ENCODE peak calls at places on chromosomes 2 and 18, in five cellular contexts. R is MM.1S, E is IMR-90, W is fibroblast of lung, C is endothelial cell of umbilical vein. M is an unnamed sample.

GRCh38 chr2:233497692-233498091 is 68.9 kb downstream of the USP40 start:
- DNase-seq in E (no peak), R (no peak), C (no peak), W (no peak), M (no peak)

GRCh38 chr2:99956232-99957030 is 186.0 kb downstream of the AFF3 start:
- DNase-seq in E (no peak), C (no peak), W (no peak), R (no peak), M (no peak)

GRCh38 chr2:179263460-179264237 is 983 bp downstream of the SESTD1 start:
- DNase-seq in W (peak; percentile 57), E (peak; percentile 57), C (peak; percentile 65), R (peak; percentile 40), M (peak; percentile 49)

GRCh38 chr2:37679072-37679695 is 7.7 kb upstream of the CDC42EP3 start:
- DNase-seq in C (no peak), R (peak; percentile 75), W (no peak), E (no peak), M (no peak)

GRCh38 chr2:127874378-127875271 is 11.1 kb downstream of the AMMECR1L start:
- DNase-seq in C (no peak), R (no peak), W (no peak), E (no peak), M (no peak)

GRCh38 chr2:120398051-120398960 is 52.4 kb downstream of the INHBB start:
- DNase-seq in E (peak; percentile 58), C (no peak), R (no peak), W (peak; percentile 59), M (peak; percentile 98)

GRCh38 chr2:176553685-176554106 is 284.5 kb downstream of the MTX2 start:
- DNase-seq in E (peak; percentile 1), C (peak; percentile 89), W (peak; percentile 53), R (peak; percentile 65), M (peak; percentile 67)

GRCh38 chr2:192195548-192196418 is 1.1 kb upstream of the TMEFF2 start:
- DNase-seq in W (peak; percentile 25), C (peak; percentile 43), E (peak; percentile 15), R (no peak), M (no peak)

GRCh38 chr18:23244431-23244830 is 109.1 kb downstream of the CABLES1 start:
- DNase-seq in C (no peak), E (no peak), W (no peak), R (no peak), M (no peak)

GRCh38 chr18:79950440-79951341 is 762 bp downstream of the SLC66A2 start:
- DNase-seq in R (no peak), W (peak; percentile 27), E (peak; percentile 12), C (peak; percentile 21), M (peak; percentile 20)

GRCh38 chr18:23529597-23529996 is 26.3 kb downstream of the RMC1 start:
- DNase-seq in W (peak; percentile 69), E (peak; percentile 62), C (peak; percentile 28), R (no peak), M (peak; percentile 90)

GRCh38 chr2:188695953-188696352 is 278.2 kb upstream of the COL3A1 start:
- DNase-seq in W (peak; percentile 96), C (no peak), R (no peak), E (peak; percentile 82), M (no peak)

GRCh38 chr2:236531205-236531604 is 38.4 kb upstream of the ACKR3 start:
- DNase-seq in C (no peak), W (no peak), E (no peak), R (no peak), M (no peak)

GRCh38 chr2:229445501-229446294 is 174.6 kb upstream of the PID1 start:
- DNase-seq in C (no peak), R (no peak), E (peak; percentile 16), W (peak; percentile 76), M (no peak)

GRCh38 chr2:71889991-71890684 is 257.5 kb downstream of the CYP26B1 start:
- DNase-seq in R (no peak), C (no peak), E (peak; percentile 66), W (peak; percentile 88), M (no peak)

GRCh38 chr2:67726416-67726815 is 329.3 kb downstream of the ETAA1 start:
- DNase-seq in W (no peak), E (no peak), R (no peak), C (no peak), M (no peak)

GRCh38 chr2:9251154-9252001 is 44.8 kb downstream of the ASAP2 start:
- DNase-seq in C (peak; percentile 81), R (no peak), W (peak; percentile 84), E (peak; percentile 77), M (peak; percentile 81)

GRCh38 chr2:167292430-167293171 is 404.3 kb downstream of the XIRP2 start:
- DNase-seq in C (peak; percentile 87), W (peak; percentile 94), R (peak; percentile 94), E (peak; percentile 93), M (peak; percentile 56)

GRCh38 chr2:204272913-204273312 is 272.4 kb upstream of the PARD3B start:
- DNase-seq in R (no peak), W (no peak), C (no peak), E (no peak), M (no peak)

GRCh38 chr2:124815386-124815785 is 790.3 kb downstream of the CNTNAP5 start:
- DNase-seq in E (no peak), C (no peak), R (no peak), W (no peak), M (no peak)

GRCh38 chr18:22609642-22610041 is 191.9 kb upstream of the CTAGE1 start:
- DNase-seq in E (peak; percentile 16), R (no peak), W (peak; percentile 63), C (peak; percentile 82), M (no peak)

GRCh38 chr2:240226672-240227537 is 86.4 kb upstream of the OTOS start:
- DNase-seq in C (no peak), W (no peak), E (no peak), R (no peak), M (no peak)

GRCh38 chr2:195898505-195898904 is 170.1 kb downstream of the DNAH7 start:
- DNase-seq in R (no peak), E (peak; percentile 100), W (peak; percentile 100), C (peak; percentile 24), M (no peak)

GRCh38 chr2:129061079-129061785 is 742.6 kb upstream of the HS6ST1 start:
- DNase-seq in R (peak; percentile 17), C (no peak), E (peak; percentile 65), W (peak; percentile 90), M (no peak)

GRCh38 chr2:18639756-18640453 is 50.5 kb upstream of the NT5C1B start:
- DNase-seq in R (no peak), C (no peak), W (no peak), E (no peak), M (no peak)

GRCh38 chr2:171317492-171318125 is 116.2 kb downstream of the METTL8 start:
- DNase-seq in R (no peak), E (no peak), C (no peak), W (peak; percentile 34), M (no peak)

GRCh38 chr18:78242796-78243195 is 736.8 kb upstream of the SALL3 start:
- DNase-seq in R (no peak), E (no peak), W (no peak), C (no peak), M (no peak)

GRCh38 chr18:13676499-13676898 is 49.9 kb downstream of the FAM210A start:
- DNase-seq in R (no peak), C (no peak), E (no peak), W (no peak), M (no peak)

GRCh38 chr2:95530734-95531133 is 46.2 kb upstream of the TRIM43B start:
- DNase-seq in C (peak; percentile 3), W (peak; percentile 89), E (peak; percentile 88), R (no peak), M (no peak)

GRCh38 chr18:22060361-22060760 is 109.0 kb upstream of the GATA6 start:
- DNase-seq in C (no peak), R (no peak), W (no peak), E (no peak), M (no peak)

GRCh38 chr2:218405365-218406208 is 5.9 kb downstream of the CTDSP1 start:
- DNase-seq in E (no peak), R (no peak), W (no peak), C (no peak), M (no peak)

GRCh38 chr2:190805126-190805525 is 75.5 kb upstream of the GLS start:
- DNase-seq in R (no peak), E (no peak), W (no peak), C (no peak), M (no peak)
- H3K4me1 ChIP-seq in R (peaks cover 9% of the 10 kb centered on the region), E (peaks cover 2% of the 10 kb centered on the region), W (no peaks in the 10 kb centered on the region), C (peaks cover 2% of the 10 kb centered on the region), M (no peaks in the 10 kb centered on the region)

DNA sequence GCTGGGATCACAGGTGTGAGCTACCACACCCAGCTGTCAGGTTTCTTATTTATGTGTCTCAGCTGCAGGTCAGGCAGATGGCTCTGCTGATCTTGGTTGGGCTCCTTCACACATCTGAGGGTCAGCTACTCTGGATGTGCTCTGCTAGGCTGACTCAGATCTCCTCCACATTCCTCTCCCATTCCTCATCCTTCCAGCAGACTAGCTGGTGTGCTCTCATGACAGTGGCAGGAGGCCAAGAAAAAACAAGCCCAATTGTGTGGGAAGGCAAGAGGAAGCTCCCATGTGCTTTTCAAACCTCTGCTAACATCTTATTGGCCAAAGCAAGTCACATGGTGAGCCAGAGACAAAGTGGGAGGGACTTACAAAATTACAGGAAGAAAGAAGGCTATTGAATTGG is 11.7 kb upstream of the MSH6 start:
- DNase-seq in E (peak; percentile 97), W (peak; percentile 96), R (no peak), C (peak; percentile 81), M (peak; percentile 74)
- H2AFZ ChIP-seq in E (peak overlapping the region; percentile 75), W (peak overlapping the region; percentile 55), R (no peak overlapping the region), C (no peak overlapping the region), M (no peak overlapping the region)

DNA sequence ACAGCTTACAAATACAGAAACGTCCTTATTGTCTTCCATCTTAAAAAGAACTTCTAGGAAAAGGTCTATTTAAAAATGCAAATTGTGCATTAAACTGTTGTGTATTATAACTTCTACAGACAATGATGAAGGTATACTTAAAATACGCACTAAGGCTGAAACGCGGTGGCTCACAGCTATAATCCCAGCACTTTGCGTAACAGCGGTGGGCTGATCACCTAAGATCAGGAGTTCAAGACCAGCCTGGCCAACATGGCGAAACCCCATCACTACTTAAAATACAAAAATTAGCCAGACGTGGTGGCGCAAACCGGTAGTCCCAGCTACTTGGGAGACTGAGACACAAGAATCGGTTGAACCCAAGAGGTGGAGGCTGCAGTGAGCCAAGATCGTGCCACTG is 4.9 kb downstream of the CUL3 start:
- DNase-seq in W (no peak), R (no peak), C (no peak), E (no peak), M (no peak)
- H3K4me1 ChIP-seq in W (peaks cover 4% of the 10 kb centered on the region), R (peaks cover 7% of the 10 kb centered on the region), C (peaks cover 17% of the 10 kb centered on the region), E (peaks cover 14% of the 10 kb centered on the region), M (peaks cover 61% of the 10 kb centered on the region)

GRCh38 chr2:30278419-30278818 is 47.1 kb downstream of the LBH start:
- DNase-seq in R (no peak), W (no peak), E (no peak), C (no peak), M (no peak)
- H2AFZ ChIP-seq in R (no peak overlapping the region), W (no peak overlapping the region), E (no peak overlapping the region), C (no peak overlapping the region), M (no peak overlapping the region)

DNA sequence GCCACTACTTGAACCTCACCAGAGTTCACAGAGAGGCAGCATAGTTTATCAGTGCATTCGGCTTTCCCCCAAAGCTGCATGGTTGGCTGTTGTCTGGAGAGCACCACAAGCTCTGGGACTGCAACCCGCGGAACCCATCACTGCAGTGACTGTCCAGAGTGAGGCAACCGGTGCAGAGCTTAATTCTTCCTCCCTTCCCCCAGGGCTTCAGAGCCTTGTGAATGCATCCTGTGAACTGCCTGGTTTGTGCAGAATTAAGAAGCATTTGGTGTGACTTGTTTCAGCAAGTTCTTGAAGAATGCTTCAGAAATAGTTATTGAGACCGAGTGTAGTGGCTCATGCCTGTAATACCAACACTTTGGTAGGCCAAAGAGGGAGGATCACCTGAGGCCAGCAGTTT is 99.2 kb upstream of the FOSL2 start:
- DNase-seq in C (no peak), R (no peak), E (no peak), W (peak; percentile 18), M (no peak)
- H3K4me1 ChIP-seq in C (no peaks in the 10 kb centered on the region), R (peaks cover 5% of the 10 kb centered on the region), E (peaks cover 12% of the 10 kb centered on the region), W (peaks cover 19% of the 10 kb centered on the region), M (peaks cover 31% of the 10 kb centered on the region)

GRCh38 chr2:20349457-20350034 is 1.1 kb downstream of the PUM2 start:
- DNase-seq in E (peak; percentile 27), C (peak; percentile 34), R (peak; percentile 12), W (no peak), M (peak; percentile 36)
- H2AFZ ChIP-seq in E (no peak overlapping the region), C (no peak overlapping the region), R (no peak overlapping the region), W (no peak overlapping the region), M (peak overlapping the region; percentile 72)